ENCODE peak calls at places on chromosome 6, in six cellular contexts. One of them, this sample, is unnamed.

GRCh38 chr6:7215798-7216231 is 97.2 kb downstream of the SSR1 start:
- DNase-seq in testis: no peak
- DNase-seq in ovary: no peak
- DNase-seq in HepG2: no peak
- DNase-seq in adrenal gland: no peak
- DNase-seq in tibial nerve: no peak
- DNase-seq in this sample: no peak

GRCh38 chr6:43481591-43482242 is 4.3 kb downstream of the TJAP1 start:
- DNase-seq in ovary: no peak
- DNase-seq in tibial nerve: no peak
- DNase-seq in testis: no peak
- DNase-seq in HepG2: no peak
- DNase-seq in adrenal gland: no peak
- DNase-seq in this sample: no peak

GRCh38 chr6:134662077-134662476 is 287.8 kb downstream of the ALDH8A1 start:
- DNase-seq in tibial nerve: no peak
- DNase-seq in adrenal gland: no peak
- DNase-seq in ovary: no peak
- DNase-seq in testis: no peak
- DNase-seq in HepG2: no peak
- DNase-seq in this sample: no peak

GRCh38 chr6:138307816-138308727 is 69.6 kb upstream of the SMIM28 start:
- DNase-seq in HepG2: peak; percentile 13
- DNase-seq in ovary: no peak
- DNase-seq in testis: no peak
- DNase-seq in adrenal gland: peak; percentile 60
- DNase-seq in tibial nerve: peak; percentile 9
- DNase-seq in this sample: peak; percentile 79

GRCh38 chr6:96990462-96990861 is 65.9 kb downstream of the KLHL32 start:
- DNase-seq in testis: peak; percentile 46
- DNase-seq in HepG2: no peak
- DNase-seq in ovary: no peak
- DNase-seq in tibial nerve: no peak
- DNase-seq in adrenal gland: no peak
- DNase-seq in this sample: no peak

GRCh38 chr6:35185302-35185681 is 28.5 kb upstream of the SCUBE3 start:
- DNase-seq in tibial nerve: no peak
- DNase-seq in HepG2: peak; percentile 82
- DNase-seq in testis: no peak
- DNase-seq in ovary: no peak
- DNase-seq in adrenal gland: peak; percentile 53
- DNase-seq in this sample: no peak

GRCh38 chr6:40171343-40171742 is 237.1 kb upstream of the MOCS1 start:
- DNase-seq in testis: no peak
- DNase-seq in ovary: no peak
- DNase-seq in tibial nerve: no peak
- DNase-seq in adrenal gland: no peak
- DNase-seq in HepG2: no peak
- DNase-seq in this sample: no peak

GRCh38 chr6:115545410-115545986 is 515.2 kb downstream of the FRK start:
- DNase-seq in ovary: no peak
- DNase-seq in tibial nerve: no peak
- DNase-seq in testis: peak; percentile 30
- DNase-seq in HepG2: peak; percentile 22
- DNase-seq in adrenal gland: no peak
- DNase-seq in this sample: no peak

GRCh38 chr6:8530775-8531435 is 95.6 kb upstream of the SLC35B3 start:
- DNase-seq in HepG2: no peak
- DNase-seq in ovary: no peak
- DNase-seq in testis: no peak
- DNase-seq in tibial nerve: no peak
- DNase-seq in adrenal gland: no peak
- DNase-seq in this sample: no peak

GRCh38 chr6:8526619-8527018 is 91.3 kb upstream of the SLC35B3 start:
- DNase-seq in ovary: no peak
- DNase-seq in adrenal gland: no peak
- DNase-seq in tibial nerve: no peak
- DNase-seq in testis: no peak
- DNase-seq in HepG2: no peak
- DNase-seq in this sample: no peak

GRCh38 chr6:8527818-8528217 is 92.5 kb upstream of the SLC35B3 start:
- DNase-seq in adrenal gland: no peak
- DNase-seq in testis: no peak
- DNase-seq in ovary: no peak
- DNase-seq in tibial nerve: no peak
- DNase-seq in HepG2: no peak
- DNase-seq in this sample: no peak

GRCh38 chr6:8525370-8525769 is 90.0 kb upstream of the SLC35B3 start:
- DNase-seq in HepG2: no peak
- DNase-seq in tibial nerve: no peak
- DNase-seq in ovary: no peak
- DNase-seq in adrenal gland: no peak
- DNase-seq in testis: no peak
- DNase-seq in this sample: no peak

GRCh38 chr6:8529250-8529649 is 93.9 kb upstream of the SLC35B3 start:
- DNase-seq in tibial nerve: no peak
- DNase-seq in adrenal gland: no peak
- DNase-seq in HepG2: no peak
- DNase-seq in testis: no peak
- DNase-seq in ovary: no peak
- DNase-seq in this sample: no peak
- H3K4me1 ChIP-seq in tibial nerve: no peaks in the 10 kb centered on the region
- H3K4me1 ChIP-seq in adrenal gland: peaks cover 4% of the 10 kb centered on the region
- H3K4me1 ChIP-seq in HepG2: no peaks in the 10 kb centered on the region
- H3K4me1 ChIP-seq in testis: no peaks in the 10 kb centered on the region
- H3K4me1 ChIP-seq in ovary: no peaks in the 10 kb centered on the region
- H3K4me1 ChIP-seq in this sample: no peaks in the 10 kb centered on the region

GRCh38 chr6:129748901-129749748 is 39.1 kb upstream of the ARHGAP18 start:
- DNase-seq in HepG2: no peak
- DNase-seq in testis: no peak
- DNase-seq in adrenal gland: no peak
- DNase-seq in ovary: no peak
- DNase-seq in tibial nerve: no peak
- DNase-seq in this sample: no peak
- TF ChIP-seq POLR2A in HepG2: no peak
- TF ChIP-seq POLR2A in testis: no peak
- TF ChIP-seq POLR2A in adrenal gland: no peak
- TF ChIP-seq POLR2A in ovary: no peak
- TF ChIP-seq POLR2A in tibial nerve: no peak
- TF ChIP-seq POLR2A in this sample: no peak

DNA sequence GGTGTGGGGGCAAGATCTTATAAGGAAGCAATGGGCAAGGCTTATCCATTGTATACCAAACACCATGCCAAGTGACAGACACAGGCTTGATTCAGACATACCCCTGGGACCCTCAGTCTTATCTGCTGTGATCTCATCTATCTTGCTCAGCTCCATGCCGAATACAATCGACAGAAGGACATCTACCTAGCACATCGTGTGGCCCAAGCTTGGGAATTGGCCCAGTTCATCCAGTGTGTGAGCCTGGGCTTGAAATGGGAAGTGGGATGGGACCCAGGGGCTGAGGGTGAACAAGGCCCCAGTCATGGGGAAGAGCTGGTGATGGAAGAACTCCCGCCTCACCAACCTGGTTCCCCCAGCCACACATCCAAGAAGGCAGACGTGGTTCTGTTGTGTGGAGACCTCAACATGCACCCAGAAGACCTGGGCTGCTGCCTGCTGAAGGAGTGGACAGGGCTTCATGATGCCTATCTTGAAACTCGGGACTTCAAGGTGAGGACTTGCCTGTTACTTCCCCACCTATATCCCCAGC is 1.9 kb downstream of the SMPD2 start:
- DNase-seq in tibial nerve: no peak
- DNase-seq in HepG2: no peak
- DNase-seq in testis: no peak
- DNase-seq in adrenal gland: no peak
- DNase-seq in ovary: no peak
- DNase-seq in this sample: no peak
- H3K27ac ChIP-seq in tibial nerve: no peak overlapping the region
- H3K27ac ChIP-seq in HepG2: no peak overlapping the region
- H3K27ac ChIP-seq in testis: no peak overlapping the region
- H3K27ac ChIP-seq in adrenal gland: no peak overlapping the region
- H3K27ac ChIP-seq in ovary: no peak overlapping the region
- H3K27ac ChIP-seq in this sample: no peak overlapping the region

DNA sequence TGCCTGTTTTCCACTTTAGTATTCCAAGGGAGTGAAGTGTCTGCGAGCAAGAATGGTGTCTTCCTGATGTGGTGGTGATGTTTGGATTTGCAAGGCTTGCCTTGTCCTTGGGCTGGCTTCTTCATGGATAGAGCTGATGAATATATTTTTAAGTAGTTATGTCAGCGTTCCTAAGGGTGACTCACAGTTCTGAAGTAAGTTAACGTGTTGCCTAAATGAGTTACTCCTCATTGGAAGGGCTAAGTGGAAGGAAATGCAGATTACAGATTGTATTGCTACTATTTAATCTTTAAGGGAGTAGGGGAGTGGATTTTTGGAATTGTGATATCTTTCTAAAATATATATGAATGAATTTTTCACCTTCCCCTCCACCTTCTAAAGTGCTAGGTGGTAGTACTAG is 197.2 kb downstream of the JARID2 start:
- DNase-seq in tibial nerve: no peak
- DNase-seq in testis: no peak
- DNase-seq in adrenal gland: no peak
- DNase-seq in HepG2: no peak
- DNase-seq in ovary: no peak
- DNase-seq in this sample: no peak
- H3K4me1 ChIP-seq in tibial nerve: peaks cover 75% of the 10 kb centered on the region
- H3K4me1 ChIP-seq in testis: peaks cover 25% of the 10 kb centered on the region
- H3K4me1 ChIP-seq in adrenal gland: peaks cover 15% of the 10 kb centered on the region
- H3K4me1 ChIP-seq in HepG2: peaks cover 15% of the 10 kb centered on the region
- H3K4me1 ChIP-seq in ovary: peaks cover 13% of the 10 kb centered on the region
- H3K4me1 ChIP-seq in this sample: peaks cover 54% of the 10 kb centered on the region